ENCODE peak calls at places on chromosomes 11 and 22, in nine cellular contexts. C is left ventricle myocardium inferior, L is PC-3, T is fibroblast of mammary gland, N is dorsolateral prefrontal cortex, R is cardiac muscle cell, X is brain microvascular endothelial cell, E is foreskin fibroblast, V is fibroblast of villous mesenchyme. K is an unnamed sample.

GRCh38 chr11:60754887-60755286 is 1.8 kb upstream of the MS4A15 start:
- DNase-seq in C (no peak), L (no peak), T (no peak), N (no peak), R (no peak), X (no peak), E (no peak), V (no peak), K (no peak)

GRCh38 chr11:17979770-17980371 is 33.0 kb downstream of the SERGEF start:
- DNase-seq in C (no peak), L (peak), T (peak), N (no peak), R (peak), X (no peak), E (no peak), V (peak), K (peak)

GRCh38 chr22:48089601-48090331 is 1327.3 kb downstream of the TBC1D22A start:
- DNase-seq in C (peak), L (peak), T (peak), N (no peak), R (no peak), X (peak), E (no peak), V (peak), K (no peak)

GRCh38 chr11:59901306-59901705 is 22.7 kb downstream of the OOSP3 start:
- DNase-seq in C (no peak), L (peak), T (peak), N (no peak), R (no peak), X (peak), E (no peak), V (peak), K (peak)

GRCh38 chr22:37045958-37046357 is 5.6 kb upstream of the KCTD17 start:
- DNase-seq in C (no peak), L (peak), T (peak), N (no peak), R (peak), X (peak), E (peak), V (peak), K (no peak)

GRCh38 chr11:75982309-75982708 is 167.3 kb downstream of the UVRAG start:
- DNase-seq in C (no peak), L (no peak), T (no peak), N (no peak), R (no peak), X (no peak), E (no peak), V (no peak), K (no peak)

GRCh38 chr11:115303929-115304328 is 200.3 kb downstream of the CADM1 start:
- DNase-seq in C (no peak), L (no peak), T (no peak), N (no peak), R (no peak), X (no peak), E (no peak), V (no peak), K (no peak)

GRCh38 chr11:206516-207212 is 535 bp downstream of the BET1L start:
- DNase-seq in C (no peak), L (no peak), T (peak), N (no peak), R (peak), X (no peak), E (no peak), V (peak), K (peak)

GRCh38 chr11:7252683-7253213 is 1.0 kb downstream of the SYT9 start:
- DNase-seq in C (no peak), L (no peak), T (no peak), N (no peak), R (peak), X (no peak), E (no peak), V (no peak), K (no peak)

GRCh38 chr11:76506833-76507232 is 62.0 kb downstream of the EMSY start:
- DNase-seq in C (no peak), L (no peak), T (no peak), N (no peak), R (no peak), X (no peak), E (no peak), V (no peak), K (no peak)

GRCh38 chr11:57214494-57214893 is 22.6 kb downstream of the APLNR start:
- DNase-seq in C (no peak), L (peak), T (peak), N (no peak), R (peak), X (peak), E (peak), V (peak), K (no peak)

GRCh38 chr11:67421421-67422031 is 6.0 kb downstream of the CARNS1 start:
- DNase-seq in C (no peak), L (no peak), T (no peak), N (no peak), R (no peak), X (no peak), E (no peak), V (no peak), K (no peak)
- H3K4me3 ChIP-seq in C (peak), L (peak), T (no peak), N (peak), R (no peak), X (peak), E (peak), V (peak), K (peak)

GRCh38 chr22:41096391-41096790 is 4.0 kb downstream of the EP300 start:
- DNase-seq in C (no peak), L (no peak), T (no peak), N (no peak), R (no peak), X (no peak), E (no peak), V (no peak), K (no peak)
- H3K4me3 ChIP-seq in C (peak), L (peak), T (no peak), N (no peak), R (peak), X (no peak), E (no peak), V (peak), K (no peak)

DNA sequence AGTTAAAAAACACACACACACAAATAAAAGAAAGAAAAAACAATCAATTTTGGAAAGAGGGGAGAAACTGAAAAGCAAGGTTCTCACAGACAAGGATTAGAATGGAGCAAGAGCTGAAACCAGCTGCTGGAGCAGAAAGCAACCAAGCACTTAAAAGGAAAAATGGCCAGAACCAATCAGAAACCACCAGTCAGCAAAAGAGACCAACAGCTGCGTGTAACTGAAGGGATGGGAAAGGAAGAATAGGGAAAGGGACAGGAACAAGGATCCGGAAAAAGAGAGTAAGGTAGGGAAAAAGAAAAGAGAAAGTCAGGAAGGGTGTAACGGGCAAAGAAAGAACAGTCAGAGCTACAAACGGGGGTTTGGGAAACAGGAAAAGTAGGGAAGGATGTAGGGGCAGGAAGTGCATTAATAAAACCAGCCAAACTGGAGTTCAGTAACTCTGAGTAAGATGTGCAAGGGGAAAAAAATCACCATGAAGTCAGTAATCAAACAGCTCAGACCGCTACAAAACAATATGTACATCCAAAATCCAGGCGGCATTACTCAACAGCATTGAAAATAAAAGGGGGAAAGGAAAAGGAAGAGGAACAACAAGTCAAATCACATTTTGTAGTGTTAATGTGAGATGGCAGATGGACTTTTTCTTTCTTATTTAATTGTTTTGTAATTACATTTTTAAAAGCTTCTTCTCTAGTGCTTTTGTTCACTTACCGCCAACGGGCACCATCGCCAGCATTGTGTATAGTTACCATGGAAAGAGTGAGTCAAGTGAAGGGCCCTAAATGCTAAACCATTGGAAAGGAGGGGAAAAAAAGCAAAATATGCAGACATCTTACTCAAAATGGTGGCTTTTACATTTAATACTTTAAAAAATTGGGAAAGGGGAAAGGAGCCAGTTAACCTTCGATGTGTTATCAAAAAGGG is 49.2 kb downstream of the APOL5 start:
- DNase-seq in C (no peak), L (peak), T (peak), N (no peak), R (peak), X (no peak), E (no peak), V (peak), K (peak)
- H3K4me3 ChIP-seq in C (peak), L (peak), T (no peak), N (no peak), R (no peak), X (no peak), E (no peak), V (no peak), K (no peak)

DNA sequence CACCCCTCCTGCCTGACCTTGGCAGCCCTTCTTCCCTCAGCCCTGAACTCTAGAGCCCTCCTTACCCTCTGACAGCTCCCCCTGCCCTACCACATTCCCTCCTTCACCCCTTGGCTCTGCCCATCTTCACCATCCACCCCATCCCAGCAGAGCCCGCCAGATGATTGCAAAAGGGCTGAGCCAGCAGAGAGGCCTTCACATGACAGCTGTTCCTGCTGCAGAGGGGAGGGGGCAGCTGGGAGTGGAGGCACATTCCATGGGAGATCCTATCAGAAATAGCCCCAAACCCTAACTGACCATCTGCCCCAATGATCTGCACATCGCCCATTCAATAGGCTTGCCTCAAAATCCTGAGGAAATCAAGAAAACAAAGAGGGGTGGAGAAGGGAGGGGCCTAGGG is 7.8 kb upstream of the AHNAK start:
- DNase-seq in C (peak), L (no peak), T (no peak), N (no peak), R (no peak), X (no peak), E (no peak), V (peak), K (no peak)
- H3K4me3 ChIP-seq in C (no peak), L (peak), T (peak), N (no peak), R (no peak), X (no peak), E (peak), V (no peak), K (no peak)

DNA sequence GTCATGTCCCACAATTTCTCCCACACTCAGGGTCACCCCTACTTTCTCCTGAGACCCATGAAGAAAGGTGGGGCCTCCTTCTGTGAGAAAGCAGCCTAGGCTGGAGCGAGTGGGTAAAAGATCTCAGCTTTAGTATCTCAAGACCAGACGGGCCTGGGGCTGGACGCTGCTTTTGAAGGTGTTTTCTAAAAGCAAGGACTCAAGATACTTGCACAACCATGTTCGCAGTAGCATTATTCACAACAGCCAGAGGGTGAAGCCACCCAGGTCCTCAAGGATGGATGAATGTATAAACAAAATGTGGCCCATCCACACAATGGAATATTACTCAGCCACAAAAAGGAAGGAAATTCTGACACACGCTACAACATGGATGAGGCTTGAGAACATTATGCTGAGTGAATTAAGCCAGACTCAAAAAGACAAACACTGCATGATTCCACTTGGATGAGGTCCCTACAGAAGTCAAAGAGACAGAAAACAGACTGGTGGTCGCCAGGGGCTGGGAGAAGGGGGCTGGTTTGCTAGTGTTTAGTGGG is 10.6 kb downstream of the SHANK2 start:
- DNase-seq in C (no peak), L (no peak), T (no peak), N (no peak), R (no peak), X (no peak), E (no peak), V (no peak), K (no peak)
- H3K4me3 ChIP-seq in C (no peak), L (no peak), T (no peak), N (no peak), R (no peak), X (no peak), E (no peak), V (peak), K (no peak)

GRCh38 chr22:50282361-50283144 is 12.4 kb upstream of the MAPK11 start:
- DNase-seq in C (no peak), L (peak), T (peak), N (no peak), R (no peak), X (peak), E (no peak), V (peak), K (no peak)
- H3K4me3 ChIP-seq in C (no peak), L (peak), T (no peak), N (no peak), R (no peak), X (no peak), E (no peak), V (no peak), K (no peak)

GRCh38 chr11:47766363-47767227 is 546 bp downstream of the FNBP4 start:
- DNase-seq in C (peak), L (peak), T (peak), N (peak), R (peak), X (peak), E (peak), V (peak), K (peak)

GRCh38 chr11:47768090-47768620 is 1.0 kb upstream of the FNBP4 start:
- DNase-seq in C (peak), L (peak), T (peak), N (peak), R (peak), X (peak), E (peak), V (peak), K (peak)

DNA sequence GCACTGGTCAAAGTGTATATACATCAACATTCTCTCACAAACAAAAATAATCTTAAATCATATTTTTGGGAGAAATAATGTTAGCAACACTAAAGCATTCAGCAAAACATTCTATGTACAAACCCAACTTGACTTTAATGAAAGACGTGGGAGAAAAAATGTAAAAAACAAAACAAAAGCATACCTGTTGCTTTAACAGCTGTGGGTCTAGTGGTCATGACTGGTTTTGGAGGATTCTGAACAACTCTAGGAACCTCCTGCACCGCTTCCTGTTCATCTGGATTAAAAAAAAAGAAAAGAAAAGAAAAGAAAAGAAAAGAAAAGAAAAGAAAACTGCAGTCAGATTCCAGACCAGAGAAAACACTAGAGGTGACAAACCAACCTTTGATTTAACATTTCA is 2.1 kb downstream of the FNBP4 start:
- DNase-seq in C (no peak), L (no peak), T (no peak), N (no peak), R (no peak), X (no peak), E (no peak), V (no peak), K (no peak)
- H3K4me3 ChIP-seq in C (peak), L (peak), T (peak), N (peak), R (peak), X (peak), E (peak), V (peak), K (peak)